ENCODE peak calls at places on chromosomes 3 and 15, in eight cellular contexts. R is NB4, J is breast epithelium, M is esophagus squamous epithelium, K is uterus, U is A549, P is Peyer's patch, E is gastrocnemius medialis. A is an unnamed sample.
A peak's percentile ranks its signal among the peaks of the same experiment; 100 is the strongest.

GRCh38 chr3:3665961-3666640 is 133.1 kb upstream of the LRRN1 start:
- DNase-seq in U (no peak), P (no peak), R (no peak), E (no peak), K (no peak), M (no peak), J (no peak), A (no peak)

GRCh38 chr3:194322701-194323174 is 28.4 kb downstream of the CPN2 start:
- DNase-seq in U (peak; percentile 84), K (no peak), J (no peak), P (no peak), R (peak; percentile 24), E (peak; percentile 49), M (no peak), A (no peak)

GRCh38 chr3:34183581-34184313 is 385.3 kb downstream of the PDCD6IP start:
- DNase-seq in J (no peak), R (no peak), K (no peak), P (no peak), U (no peak), M (no peak), E (no peak), A (no peak)

GRCh38 chr3:76044601-76045600 is 259.6 kb upstream of the ZNF717 start:
- DNase-seq in R (peak; percentile 38), M (no peak), P (peak; percentile 46), K (no peak), U (no peak), J (no peak), E (no peak), A (no peak)

GRCh38 chr3:58299839-58300516 is 6.1 kb upstream of the RPP14 start:
- DNase-seq in R (peak; percentile 23), M (no peak), E (no peak), K (no peak), U (no peak), P (no peak), J (no peak), A (no peak)

GRCh38 chr3:12472796-12473195 is 11.5 kb upstream of the TSEN2 start:
- DNase-seq in R (no peak), M (no peak), E (no peak), K (no peak), J (no peak), U (no peak), P (no peak), A (no peak)

GRCh38 chr3:101574388-101575156 is 592 bp downstream of the PCNP start:
- DNase-seq in M (no peak), E (peak; percentile 46), J (peak; percentile 59), R (peak; percentile 66), P (peak; percentile 57), K (peak; percentile 40), U (peak; percentile 28), A (peak; percentile 55)

GRCh38 chr15:85489773-85490493 is 109.5 kb downstream of the AKAP13 start:
- DNase-seq in E (no peak), K (no peak), M (no peak), J (no peak), U (no peak), P (no peak), R (no peak), A (no peak)

GRCh38 chr15:82919231-82919886 is 33.2 kb downstream of the HOMER2 start:
- DNase-seq in E (peak; percentile 56), U (no peak), J (peak; percentile 88), R (no peak), P (no peak), K (no peak), M (no peak), A (peak; percentile 32)

GRCh38 chr3:148512648-148513047 is 185.1 kb upstream of the AGTR1 start:
- DNase-seq in J (no peak), P (no peak), U (no peak), M (no peak), R (no peak), K (no peak), E (no peak), A (no peak)

GRCh38 chr15:87033056-87033455 is 953.4 kb downstream of the AGBL1 start:
- DNase-seq in M (no peak), K (no peak), J (no peak), E (no peak), P (no peak), R (peak; percentile 2), U (no peak), A (no peak)

GRCh38 chr15:40921949-40922607 is 7.1 kb upstream of the DLL4 start:
- DNase-seq in R (no peak), M (no peak), E (no peak), K (no peak), U (no peak), J (no peak), P (no peak), A (no peak)

GRCh38 chr15:52579852-52580251 is 11.0 kb upstream of the ARPP19 start:
- DNase-seq in K (no peak), E (no peak), R (no peak), P (no peak), J (no peak), U (no peak), M (no peak), A (no peak)

GRCh38 chr3:12253521-12253920 is 35.3 kb upstream of the PPARG start:
- DNase-seq in P (no peak), R (peak; percentile 38), K (no peak), E (no peak), M (no peak), J (no peak), U (no peak), A (no peak)

GRCh38 chr15:42502472-42502871 is 7.0 kb downstream of the SNAP23 start:
- DNase-seq in E (no peak), U (no peak), R (no peak), K (no peak), J (no peak), M (no peak), P (no peak), A (no peak)

GRCh38 chr3:152556731-152557254 is 278.1 kb upstream of the P2RY1 start:
- DNase-seq in M (no peak), E (peak; percentile 22), K (no peak), J (no peak), P (no peak), U (no peak), R (peak; percentile 35), A (no peak)

GRCh38 chr15:89341316-89342005 is 6.8 kb upstream of the POLG start:
- DNase-seq in J (no peak), E (no peak), U (no peak), R (no peak), K (no peak), M (no peak), P (no peak), A (no peak)

GRCh38 chr15:78944202-78944625 is 632 bp downstream of the CTSH start:
- DNase-seq in J (no peak), M (no peak), U (no peak), K (peak; percentile 23), P (peak; percentile 69), R (peak; percentile 48), E (no peak), A (no peak)

GRCh38 chr3:194277547-194278091 is 73.5 kb downstream of the CPN2 start:
- DNase-seq in P (no peak), U (no peak), J (peak; percentile 58), M (no peak), R (no peak), E (peak; percentile 33), K (peak; percentile 86), A (peak; percentile 89)

GRCh38 chr3:7638103-7638502 is 777.2 kb downstream of the GRM7 start:
- DNase-seq in J (no peak), R (no peak), M (no peak), K (no peak), E (no peak), P (no peak), U (no peak), A (no peak)

GRCh38 chr3:107235193-107235922 is 141.9 kb upstream of the CCDC54 start:
- DNase-seq in K (no peak), E (no peak), J (no peak), U (no peak), P (no peak), M (no peak), R (no peak), A (no peak)

GRCh38 chr3:166296179-166296783 is 459.1 kb upstream of the BCHE start:
- DNase-seq in K (no peak), U (no peak), P (no peak), E (no peak), M (no peak), R (no peak), J (no peak), A (no peak)

DNA sequence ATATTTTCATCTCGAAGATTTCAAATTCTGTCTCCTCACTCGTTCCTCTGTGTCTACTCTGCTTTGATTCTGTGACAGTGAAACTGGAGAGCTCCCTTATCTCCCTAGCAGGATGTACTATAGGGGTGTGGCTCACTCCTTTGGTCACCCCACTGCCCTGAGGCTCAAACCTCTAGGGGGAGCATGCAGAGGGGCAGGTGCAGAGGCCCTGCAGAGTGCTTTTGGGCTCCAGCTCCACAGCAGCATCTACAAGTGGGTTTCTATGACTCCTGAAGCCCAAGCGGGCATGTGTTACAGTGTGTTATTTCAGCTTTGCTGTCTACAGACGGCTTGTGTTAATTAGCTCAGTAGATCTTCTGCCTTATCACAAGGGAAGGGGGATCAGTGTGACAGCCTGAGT is 454.3 kb upstream of the BCHE start:
- DNase-seq in J (no peak), M (no peak), K (no peak), E (no peak), R (peak; percentile 1), U (no peak), P (no peak), A (no peak)
- TF ChIP-seq CTCF in J (no peak), M (no peak), K (no peak), E (no peak), R (no peak), U (no peak), P (no peak), A (no peak)

GRCh38 chr3:4720316-4721075 is 227.3 kb downstream of the ITPR1 start:
- DNase-seq in M (no peak), J (peak; percentile 71), R (peak; percentile 65), K (peak; percentile 77), E (peak; percentile 38), P (peak; percentile 69), U (peak; percentile 70), A (peak; percentile 89)
- TF ChIP-seq POLR2A in M (no peak), J (no peak), R (no peak), K (no peak), E (no peak), P (no peak), U (no peak), A (no peak)

DNA sequence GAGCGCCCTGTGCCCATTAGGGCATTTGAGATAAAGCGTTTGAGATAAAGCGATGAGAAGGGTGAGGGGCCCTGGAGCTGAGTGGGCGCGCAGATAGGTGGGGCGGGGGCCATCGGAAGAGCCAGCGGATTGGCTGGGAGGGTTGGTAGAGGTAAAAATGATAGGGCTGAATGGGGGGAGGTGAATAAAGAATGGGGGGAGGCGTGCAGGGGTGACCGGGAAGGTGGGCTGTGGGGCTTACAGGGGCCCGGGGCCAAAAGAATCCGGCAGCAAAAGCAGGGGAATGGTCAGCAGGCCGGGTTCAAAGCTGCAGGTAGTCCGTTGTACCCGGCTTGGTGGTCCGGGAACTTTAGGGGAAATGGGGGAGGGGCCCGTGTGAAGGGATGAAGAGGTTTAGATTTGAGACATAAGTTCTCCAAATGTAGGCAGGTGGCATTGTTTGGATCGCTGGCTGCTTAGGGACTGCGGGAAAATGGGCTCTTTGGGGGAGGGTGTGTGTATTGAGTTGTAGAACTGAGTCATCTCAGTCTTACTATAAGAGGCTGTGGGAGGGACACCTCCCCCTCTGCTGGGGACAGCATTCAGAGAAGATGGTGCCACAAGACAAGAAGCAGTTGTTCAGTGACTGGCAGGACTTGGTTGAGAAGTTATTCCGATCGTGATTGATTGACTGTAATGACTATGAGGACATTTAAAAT is 623 bp downstream of the ARID3B start:
- DNase-seq in M (peak; percentile 17), J (no peak), P (peak; percentile 74), E (peak; percentile 7), K (peak; percentile 25), U (no peak), R (peak; percentile 93), A (peak; percentile 35)
- TF ChIP-seq CTCF in M (no peak), J (no peak), P (no peak), E (no peak), K (no peak), U (no peak), R (no peak), A (no peak)

GRCh38 chr3:196055267-196055666 is 26.6 kb downstream of the TFRC start:
- DNase-seq in U (no peak), R (no peak), P (no peak), M (no peak), J (no peak), K (no peak), E (no peak), A (no peak)
- TF ChIP-seq POLR2A in U (no peak), R (no peak), P (no peak), M (no peak), J (no peak), K (no peak), E (no peak), A (no peak)

A was measured in lower leg skin.